ENCODE peak calls at places on chromosome 18, in six cellular contexts. K is stimulated activated naive CD8-positive, alpha-beta T cell treated with anti-CD3 and anti-CD28 coated beads, Interleukin-15, Interleukin-2, amounts not matched to agents 100 U/mL and 50 U/mL, for 24 hours; Y is SK-N-DZ; E is iPS DF 19.7; V is GDM1; Z is KBM-7. B is an unnamed sample.

GRCh38 chr18:31486165-31486564 is 11.8 kb upstream of the DSG2 start:
- DNase-seq in K (no peak), Y (no peak), E (no peak), V (no peak), Z (no peak), B (no peak)

GRCh38 chr18:2002178-2002577 is 569.1 kb downstream of the METTL4 start:
- DNase-seq in K (no peak), Y (no peak), E (no peak), V (no peak), Z (no peak), B (no peak)

GRCh38 chr18:3716116-3716660 is 266.2 kb downstream of the TGIF1 start:
- DNase-seq in K (no peak), Y (no peak), E (no peak), V (no peak), Z (no peak), B (no peak)

GRCh38 chr18:45266023-45266422 is 349.3 kb upstream of the SLC14A2 start:
- DNase-seq in K (no peak), Y (no peak), E (no peak), V (no peak), Z (no peak), B (no peak)

GRCh38 chr18:31942999-31943894 is at the start of gene TRAPPC8:
- DNase-seq in K (peak), Y (peak), E (peak), V (peak), Z (peak), B (peak)

GRCh38 chr18:79318142-79318673 is 77.5 kb upstream of the NFATC1 start:
- DNase-seq in K (no peak), Y (no peak), E (no peak), V (no peak), Z (no peak), B (no peak)

GRCh38 chr18:49061906-49062831 is 111.4 kb upstream of the SMAD7 start:
- DNase-seq in K (no peak), Y (no peak), E (no peak), V (no peak), Z (no peak), B (no peak)

GRCh38 chr18:63511285-63511684 is 30.9 kb upstream of the SERPINB12 start:
- DNase-seq in K (no peak), Y (peak), E (peak), V (no peak), Z (no peak), B (peak)

GRCh38 chr18:21179590-21180220 is 62.3 kb upstream of the GREB1L start:
- DNase-seq in K (peak), Y (peak), E (peak), V (peak), Z (peak), B (peak)

GRCh38 chr18:35836932-35837331 is 135.5 kb upstream of the RMP24 start:
- DNase-seq in K (no peak), Y (no peak), E (no peak), V (no peak), Z (no peak), B (no peak)

B was measured in A673.